ENCODE peak calls at places on chromosomes 6 and 20, in seven cellular contexts. L is adrenal gland, C is mucosa of descending colon, B is cardiac muscle cell, R is endothelial cell of umbilical vein, I is left lung, W is GM12878. D is an unnamed sample.
A peak's percentile ranks its signal among the peaks of the same experiment; 100 is the strongest.

GRCh38 chr6:106114492-106114891 is 28.4 kb downstream of the PRDM1 start:
- DNase-seq in L (no peak), C (peak; percentile 16), B (no peak), R (no peak), I (no peak), W (peak; percentile 62), D (peak; percentile 52)

GRCh38 chr6:30722280-30723112 is 2.3 kb downstream of the TUBB start:
- DNase-seq in L (peak; percentile 96), C (peak; percentile 92), B (peak; percentile 79), R (peak; percentile 82), I (peak; percentile 93), W (no peak), D (peak; percentile 94)

GRCh38 chr20:50848846-50849673 is 54.2 kb downstream of the BCAS4 start:
- DNase-seq in L (no peak), C (no peak), B (no peak), R (no peak), I (no peak), W (no peak), D (peak; percentile 30)

GRCh38 chr6:110233769-110234374 is 53.6 kb downstream of the CDC40 start:
- DNase-seq in L (no peak), C (no peak), B (peak; percentile 53), R (no peak), I (no peak), W (peak; percentile 15), D (no peak)

GRCh38 chr20:52104546-52105044 is 87.0 kb downstream of the ZFP64 start:
- DNase-seq in L (no peak), C (no peak), B (peak; percentile 13), R (peak; percentile 36), I (no peak), W (no peak), D (no peak)

GRCh38 chr20:51369503-51369902 is 173.0 kb downstream of the NFATC2 start:
- DNase-seq in L (no peak), C (no peak), B (no peak), R (no peak), I (no peak), W (no peak), D (no peak)

GRCh38 chr6:4472953-4473642 is 303.1 kb upstream of the CDYL start:
- DNase-seq in L (no peak), C (no peak), B (peak; percentile 24), R (no peak), I (no peak), W (no peak), D (no peak)

GRCh38 chr20:6061544-6061943 is 7.7 kb upstream of the LRRN4 start:
- DNase-seq in L (no peak), C (no peak), B (no peak), R (no peak), I (no peak), W (no peak), D (no peak)

GRCh38 chr6:138722425-138723371 is 50.9 kb upstream of the CCDC28A start:
- DNase-seq in L (no peak), C (no peak), B (no peak), R (peak; percentile 69), I (no peak), W (no peak), D (no peak)

GRCh38 chr6:30154709-30155521 is 6.1 kb downstream of the TRIM10 start:
- DNase-seq in L (no peak), C (peak; percentile 73), B (no peak), R (peak; percentile 21), I (no peak), W (no peak), D (no peak)

GRCh38 chr6:159842035-159842434 is 42.0 kb downstream of the PNLDC1 start:
- DNase-seq in L (no peak), C (no peak), B (peak; percentile 30), R (no peak), I (no peak), W (no peak), D (no peak)

GRCh38 chr20:32559753-32560380 is 25.3 kb downstream of the NOL4L start:
- DNase-seq in L (no peak), C (no peak), B (no peak), R (no peak), I (peak; percentile 64), W (no peak), D (no peak)

GRCh38 chr20:32562495-32562911 is 22.6 kb downstream of the NOL4L start:
- DNase-seq in L (no peak), C (no peak), B (peak; percentile 53), R (no peak), I (peak; percentile 32), W (no peak), D (no peak)

GRCh38 chr20:32560989-32561830 is 23.9 kb downstream of the NOL4L start:
- DNase-seq in L (no peak), C (no peak), B (peak; percentile 24), R (no peak), I (peak; percentile 70), W (no peak), D (no peak)

GRCh38 chr20:32559216-32559752 is 25.8 kb downstream of the NOL4L start:
- DNase-seq in L (no peak), C (no peak), B (no peak), R (no peak), I (no peak), W (no peak), D (no peak)

GRCh38 chr20:32560482-32560988 is 24.6 kb downstream of the NOL4L start:
- DNase-seq in L (no peak), C (no peak), B (no peak), R (no peak), I (no peak), W (no peak), D (no peak)
- H3K4me3 ChIP-seq in L (no peak overlapping the region), C (no peak overlapping the region), B (no peak overlapping the region), R (no peak overlapping the region), I (no peak overlapping the region), W (no peak overlapping the region), D (no peak overlapping the region)

GRCh38 chr6:90183587-90184333 is 112.9 kb downstream of the BACH2 start:
- DNase-seq in L (no peak), C (no peak), B (peak; percentile 71), R (no peak), I (no peak), W (no peak), D (no peak)

GRCh38 chr6:90179190-90180169 is 117.2 kb downstream of the BACH2 start:
- DNase-seq in L (no peak), C (peak; percentile 40), B (no peak), R (no peak), I (no peak), W (no peak), D (no peak)

GRCh38 chr6:90177544-90178293 is 118.9 kb downstream of the BACH2 start:
- DNase-seq in L (no peak), C (no peak), B (no peak), R (no peak), I (no peak), W (no peak), D (no peak)

GRCh38 chr6:90178294-90178678 is 118.4 kb downstream of the BACH2 start:
- DNase-seq in L (no peak), C (no peak), B (no peak), R (no peak), I (no peak), W (no peak), D (no peak)

DNA sequence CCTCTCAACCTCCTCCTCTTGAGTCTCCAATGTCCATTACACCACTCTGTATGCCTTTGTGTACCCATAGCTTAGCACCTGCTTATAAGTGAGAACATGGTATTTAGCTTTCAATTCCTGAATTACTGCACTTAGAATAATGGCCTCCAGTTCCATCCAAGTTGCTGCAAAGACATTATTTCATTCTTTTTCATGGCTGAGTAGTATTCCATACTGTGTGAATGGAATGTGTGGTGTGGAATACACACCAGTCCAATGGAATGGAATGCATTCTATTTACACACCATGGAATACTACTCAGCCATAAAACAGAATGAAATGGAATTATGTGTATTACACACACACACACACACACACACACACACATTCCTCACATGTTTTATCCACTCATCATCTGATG is 116.1 kb downstream of the BACH2 start:
- DNase-seq in L (no peak), C (no peak), B (no peak), R (no peak), I (no peak), W (no peak), D (no peak)
- H3K4me1 ChIP-seq in L (no peaks in the 10 kb centered on the region), C (no peaks in the 10 kb centered on the region), B (peaks cover 51% of the 10 kb centered on the region), R (peaks cover 10% of the 10 kb centered on the region), I (peaks cover 41% of the 10 kb centered on the region), W (peaks cover 3% of the 10 kb centered on the region), D (no peaks in the 10 kb centered on the region)

GRCh38 chr20:20864346-20865096 is 152.1 kb upstream of the RALGAPA2 start:
- DNase-seq in L (no peak), C (no peak), B (peak; percentile 44), R (no peak), I (no peak), W (no peak), D (no peak)
- TF ChIP-seq CTCF in L (peak; percentile 12), C (no peak), B (no peak), R (no peak), I (no peak), W (peak; percentile 3), D (no peak)

GRCh38 chr20:35695978-35696377 is 3.2 kb downstream of the NFS1 start:
- DNase-seq in L (no peak), C (no peak), B (no peak), R (no peak), I (no peak), W (no peak), D (no peak)

GRCh38 chr20:35698298-35699126 is 640 bp downstream of the NFS1 start:
- DNase-seq in L (peak; percentile 51), C (no peak), B (peak; percentile 29), R (peak; percentile 28), I (no peak), W (no peak), D (no peak)

GRCh38 chr20:35699127-35699913 is at the start of the genes NFS1 and ROMO1:
- DNase-seq in L (peak; percentile 90), C (peak; percentile 89), B (peak; percentile 95), R (peak; percentile 89), I (peak; percentile 96), W (peak; percentile 36), D (peak; percentile 94)

GRCh38 chr20:35699914-35700624 is 864 bp downstream of the ROMO1 start:
- DNase-seq in L (no peak), C (no peak), B (no peak), R (peak; percentile 41), I (no peak), W (no peak), D (no peak)

DNA sequence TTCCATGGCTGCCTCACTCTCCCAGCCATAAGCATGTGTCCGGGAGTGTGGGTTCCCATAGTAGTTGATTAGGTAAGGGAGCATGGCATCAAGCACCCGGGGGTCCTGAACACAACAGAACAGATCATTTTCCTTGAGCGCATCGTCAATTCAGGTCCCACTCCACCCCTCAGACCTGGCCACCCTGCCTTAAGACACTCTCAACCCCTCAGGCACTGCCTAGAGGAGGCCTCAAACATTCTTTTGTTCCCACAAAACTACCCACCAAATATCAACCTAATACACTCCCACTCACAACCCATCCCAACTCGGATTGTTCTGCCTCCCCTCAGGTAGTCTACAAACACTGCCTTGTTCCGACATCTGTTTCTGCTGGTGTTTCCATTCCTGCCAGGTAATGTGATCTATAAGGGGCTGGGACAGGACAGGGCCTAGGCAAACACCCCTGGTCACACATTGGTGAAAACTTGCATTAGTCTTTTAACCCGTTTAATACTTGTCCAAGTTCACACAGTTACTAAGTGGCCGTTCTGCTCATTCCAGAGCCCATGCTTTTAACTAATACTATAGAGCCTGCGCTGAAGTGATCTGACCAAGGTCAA is 1.4 kb downstream of the NFS1 start:
- DNase-seq in L (peak; percentile 50), C (no peak), B (no peak), R (no peak), I (no peak), W (no peak), D (no peak)
- H3K4me3 ChIP-seq in L (no peak overlapping the region), C (no peak overlapping the region), B (peak overlapping the region; percentile 69), R (peak overlapping the region; percentile 87), I (peak overlapping the region; percentile 85), W (peak overlapping the region; percentile 71), D (peak overlapping the region; percentile 95)